ENCODE peak calls at places on chromosomes 12 and 14, in ten cellular contexts. One of them, this sample, is unnamed.

GRCh38 chr12:12350868-12351463 is 924 bp upstream of the MANSC1 start:
- DNase-seq in SHP77 treated with DMSO at 0.1 percent for 48 hours: no peak
- DNase-seq in uterus: no peak
- DNase-seq in GM20000: no peak
- DNase-seq in SW 1271: no peak
- DNase-seq in sigmoid colon: no peak
- DNase-seq in colonic mucosa: peak
- DNase-seq in NCI-H460: peak
- DNase-seq in non-pigmented ciliary epithelial cell: no peak
- DNase-seq in EL: no peak
- DNase-seq in this sample: no peak

GRCh38 chr12:21998782-21999181 is 47.2 kb upstream of the CMAS start:
- DNase-seq in SHP77 treated with DMSO at 0.1 percent for 48 hours: no peak
- DNase-seq in uterus: no peak
- DNase-seq in GM20000: no peak
- DNase-seq in SW 1271: no peak
- DNase-seq in sigmoid colon: no peak
- DNase-seq in colonic mucosa: no peak
- DNase-seq in NCI-H460: no peak
- DNase-seq in non-pigmented ciliary epithelial cell: no peak
- DNase-seq in EL: no peak
- DNase-seq in this sample: no peak

GRCh38 chr14:79712302-79712950 is 498.9 kb downstream of the DIO2 start:
- DNase-seq in SHP77 treated with DMSO at 0.1 percent for 48 hours: no peak
- DNase-seq in uterus: no peak
- DNase-seq in GM20000: no peak
- DNase-seq in SW 1271: no peak
- DNase-seq in sigmoid colon: no peak
- DNase-seq in colonic mucosa: no peak
- DNase-seq in NCI-H460: no peak
- DNase-seq in non-pigmented ciliary epithelial cell: no peak
- DNase-seq in EL: no peak
- DNase-seq in this sample: no peak

GRCh38 chr12:121465921-121466799 is 66.2 kb downstream of the RNF34 start:
- DNase-seq in SHP77 treated with DMSO at 0.1 percent for 48 hours: no peak
- DNase-seq in uterus: no peak
- DNase-seq in GM20000: peak
- DNase-seq in SW 1271: no peak
- DNase-seq in sigmoid colon: no peak
- DNase-seq in colonic mucosa: no peak
- DNase-seq in NCI-H460: no peak
- DNase-seq in non-pigmented ciliary epithelial cell: no peak
- DNase-seq in EL: peak
- DNase-seq in this sample: no peak

GRCh38 chr14:96573473-96574100 is 71.4 kb downstream of the PAPOLA start:
- DNase-seq in SHP77 treated with DMSO at 0.1 percent for 48 hours: no peak
- DNase-seq in uterus: no peak
- DNase-seq in GM20000: no peak
- DNase-seq in SW 1271: no peak
- DNase-seq in sigmoid colon: no peak
- DNase-seq in colonic mucosa: no peak
- DNase-seq in NCI-H460: no peak
- DNase-seq in non-pigmented ciliary epithelial cell: no peak
- DNase-seq in EL: no peak
- DNase-seq in this sample: no peak

GRCh38 chr12:30110970-30111586 is 327.3 kb upstream of the TMTC1 start:
- DNase-seq in SHP77 treated with DMSO at 0.1 percent for 48 hours: no peak
- DNase-seq in uterus: no peak
- DNase-seq in GM20000: no peak
- DNase-seq in SW 1271: no peak
- DNase-seq in sigmoid colon: no peak
- DNase-seq in colonic mucosa: no peak
- DNase-seq in NCI-H460: no peak
- DNase-seq in non-pigmented ciliary epithelial cell: peak
- DNase-seq in EL: peak
- DNase-seq in this sample: no peak

GRCh38 chr12:93813972-93814821 is 137.0 kb downstream of the CRADD start:
- DNase-seq in SHP77 treated with DMSO at 0.1 percent for 48 hours: no peak
- DNase-seq in uterus: peak
- DNase-seq in GM20000: no peak
- DNase-seq in SW 1271: no peak
- DNase-seq in sigmoid colon: peak
- DNase-seq in colonic mucosa: peak
- DNase-seq in NCI-H460: no peak
- DNase-seq in non-pigmented ciliary epithelial cell: no peak
- DNase-seq in EL: no peak
- DNase-seq in this sample: no peak

GRCh38 chr12:6751767-6752166 is 1.2 kb downstream of the MLF2 start:
- DNase-seq in SHP77 treated with DMSO at 0.1 percent for 48 hours: no peak
- DNase-seq in uterus: no peak
- DNase-seq in GM20000: no peak
- DNase-seq in SW 1271: no peak
- DNase-seq in sigmoid colon: no peak
- DNase-seq in colonic mucosa: no peak
- DNase-seq in NCI-H460: no peak
- DNase-seq in non-pigmented ciliary epithelial cell: no peak
- DNase-seq in EL: no peak
- DNase-seq in this sample: no peak

GRCh38 chr12:119841433-119842210 is 35.5 kb downstream of the CIT start:
- DNase-seq in SHP77 treated with DMSO at 0.1 percent for 48 hours: no peak
- DNase-seq in uterus: no peak
- DNase-seq in GM20000: no peak
- DNase-seq in SW 1271: no peak
- DNase-seq in sigmoid colon: no peak
- DNase-seq in colonic mucosa: no peak
- DNase-seq in NCI-H460: no peak
- DNase-seq in non-pigmented ciliary epithelial cell: no peak
- DNase-seq in EL: peak
- DNase-seq in this sample: no peak

GRCh38 chr14:75282166-75282547 is 3.5 kb downstream of the FOS start:
- DNase-seq in SHP77 treated with DMSO at 0.1 percent for 48 hours: no peak
- DNase-seq in uterus: no peak
- DNase-seq in GM20000: no peak
- DNase-seq in SW 1271: no peak
- DNase-seq in sigmoid colon: no peak
- DNase-seq in colonic mucosa: no peak
- DNase-seq in NCI-H460: no peak
- DNase-seq in non-pigmented ciliary epithelial cell: no peak
- DNase-seq in EL: no peak
- DNase-seq in this sample: no peak

GRCh38 chr14:29584992-29585391 is 342.7 kb downstream of the PRKD1 start:
- DNase-seq in SHP77 treated with DMSO at 0.1 percent for 48 hours: peak
- DNase-seq in uterus: no peak
- DNase-seq in GM20000: no peak
- DNase-seq in SW 1271: no peak
- DNase-seq in sigmoid colon: peak
- DNase-seq in colonic mucosa: no peak
- DNase-seq in NCI-H460: peak
- DNase-seq in non-pigmented ciliary epithelial cell: peak
- DNase-seq in EL: peak
- DNase-seq in this sample: no peak

GRCh38 chr12:96907681-96908163 is 665 bp downstream of the NEDD1 start:
- DNase-seq in SHP77 treated with DMSO at 0.1 percent for 48 hours: no peak
- DNase-seq in uterus: no peak
- DNase-seq in GM20000: peak
- DNase-seq in SW 1271: no peak
- DNase-seq in sigmoid colon: no peak
- DNase-seq in colonic mucosa: peak
- DNase-seq in NCI-H460: peak
- DNase-seq in non-pigmented ciliary epithelial cell: no peak
- DNase-seq in EL: peak
- DNase-seq in this sample: no peak

GRCh38 chr12:115910057-115910456 is 367.4 kb downstream of the MED13L start:
- DNase-seq in SHP77 treated with DMSO at 0.1 percent for 48 hours: no peak
- DNase-seq in uterus: no peak
- DNase-seq in GM20000: no peak
- DNase-seq in SW 1271: no peak
- DNase-seq in sigmoid colon: no peak
- DNase-seq in colonic mucosa: no peak
- DNase-seq in NCI-H460: no peak
- DNase-seq in non-pigmented ciliary epithelial cell: no peak
- DNase-seq in EL: no peak
- DNase-seq in this sample: no peak

GRCh38 chr12:103852498-103852992 is 11.5 kb upstream of the NT5DC3 start:
- DNase-seq in SHP77 treated with DMSO at 0.1 percent for 48 hours: peak
- DNase-seq in uterus: no peak
- DNase-seq in GM20000: no peak
- DNase-seq in SW 1271: no peak
- DNase-seq in sigmoid colon: no peak
- DNase-seq in colonic mucosa: no peak
- DNase-seq in NCI-H460: no peak
- DNase-seq in non-pigmented ciliary epithelial cell: no peak
- DNase-seq in EL: no peak
- DNase-seq in this sample: no peak

GRCh38 chr12:103600967-103601728 is 14.1 kb downstream of the STAB2 start:
- DNase-seq in SHP77 treated with DMSO at 0.1 percent for 48 hours: no peak
- DNase-seq in uterus: no peak
- DNase-seq in GM20000: no peak
- DNase-seq in SW 1271: no peak
- DNase-seq in sigmoid colon: no peak
- DNase-seq in colonic mucosa: no peak
- DNase-seq in NCI-H460: no peak
- DNase-seq in non-pigmented ciliary epithelial cell: no peak
- DNase-seq in EL: no peak
- DNase-seq in this sample: no peak

GRCh38 chr12:119011231-119011630 is 29.9 kb downstream of the SRRM4 start:
- DNase-seq in SHP77 treated with DMSO at 0.1 percent for 48 hours: no peak
- DNase-seq in uterus: no peak
- DNase-seq in GM20000: no peak
- DNase-seq in SW 1271: no peak
- DNase-seq in sigmoid colon: no peak
- DNase-seq in colonic mucosa: no peak
- DNase-seq in NCI-H460: no peak
- DNase-seq in non-pigmented ciliary epithelial cell: no peak
- DNase-seq in EL: no peak
- DNase-seq in this sample: no peak

GRCh38 chr12:53729659-53730058 is 2.4 kb upstream of the CALCOCO1 start:
- DNase-seq in SHP77 treated with DMSO at 0.1 percent for 48 hours: no peak
- DNase-seq in uterus: no peak
- DNase-seq in GM20000: no peak
- DNase-seq in SW 1271: no peak
- DNase-seq in sigmoid colon: no peak
- DNase-seq in colonic mucosa: no peak
- DNase-seq in NCI-H460: no peak
- DNase-seq in non-pigmented ciliary epithelial cell: no peak
- DNase-seq in EL: no peak
- DNase-seq in this sample: no peak

GRCh38 chr14:95398630-95399547 is 79.2 kb upstream of the CLMN start:
- DNase-seq in SHP77 treated with DMSO at 0.1 percent for 48 hours: no peak
- DNase-seq in uterus: no peak
- DNase-seq in GM20000: no peak
- DNase-seq in SW 1271: no peak
- DNase-seq in sigmoid colon: no peak
- DNase-seq in colonic mucosa: no peak
- DNase-seq in NCI-H460: no peak
- DNase-seq in non-pigmented ciliary epithelial cell: no peak
- DNase-seq in EL: no peak
- DNase-seq in this sample: no peak

This sample was measured in iPS DF 19.7.